ENCODE peak calls at places on chromosomes 12 and 14, in five cellular contexts. F is activated naive CD4-positive, alpha-beta T cell treated with Interleukin-2 at 50 U/mL for 16 hours; Z is activated B cell treated with CpG ODN at 0.5 μM for 24 hours; B is NCI-H1417; S is GOT3. H is an unnamed sample.

GRCh38 chr12:67069451-67070306 is 199.5 kb upstream of the CAND1 start:
- DNase-seq in B (peak), Z (peak), S (no peak), F (peak), H (peak)

GRCh38 chr12:62744551-62744950 is 190.4 kb downstream of the PPM1H start:
- DNase-seq in S (no peak), B (no peak), F (no peak), Z (no peak), H (no peak)

GRCh38 chr12:57219993-57220728 is 3.6 kb downstream of the NXPH4 start:
- DNase-seq in B (peak), S (no peak), Z (no peak), F (no peak), H (no peak)

GRCh38 chr12:25256826-25257225 is 6.1 kb upstream of the KRAS start:
- DNase-seq in S (no peak), B (no peak), Z (no peak), F (no peak), H (no peak)

GRCh38 chr12:29039013-29039412 is 110.1 kb upstream of the FAR2 start:
- DNase-seq in Z (no peak), S (no peak), F (no peak), B (no peak), H (no peak)

GRCh38 chr12:124286414-124286813 is 8.5 kb upstream of the RFLNA start:
- DNase-seq in S (no peak), Z (no peak), B (no peak), F (no peak), H (no peak)

GRCh38 chr14:61076531-61076930 is 95.5 kb downstream of the SLC38A6 start:
- DNase-seq in S (no peak), F (no peak), Z (no peak), B (no peak), H (no peak)

GRCh38 chr12:77559400-77560074 is 271.2 kb upstream of the NAV3 start:
- DNase-seq in B (no peak), S (no peak), F (no peak), Z (no peak), H (no peak)

GRCh38 chr12:56916296-56916995 is 17.8 kb downstream of the SDR9C7 start:
- DNase-seq in F (no peak), B (no peak), S (no peak), Z (no peak), H (no peak)

GRCh38 chr12:85322715-85323114 is 42.7 kb downstream of the ALX1 start:
- DNase-seq in Z (no peak), F (no peak), S (no peak), B (no peak), H (no peak)

GRCh38 chr14:102209224-102209966 is 69.7 kb downstream of the WDR20 start:
- DNase-seq in Z (no peak), B (no peak), F (no peak), S (no peak), H (no peak)

GRCh38 chr14:99884834-99885648 is 91.8 kb downstream of the EML1 start:
- DNase-seq in S (no peak), F (peak), B (peak), Z (no peak), H (peak)

GRCh38 chr14:53011053-53011462 is 60.2 kb upstream of the FERMT2 start:
- DNase-seq in Z (no peak), F (no peak), S (peak), B (no peak), H (no peak)

GRCh38 chr12:27319394-27319793 is 13.2 kb upstream of the BMAL2 start:
- DNase-seq in B (no peak), S (no peak), Z (no peak), F (no peak), H (no peak)

GRCh38 chr14:104252256-104253215 is 114.1 kb downstream of the KIF26A start:
- DNase-seq in Z (no peak), S (no peak), B (no peak), F (no peak), H (no peak)

GRCh38 chr12:53046655-53047220 is 3.1 kb upstream of the TNS2 start:
- DNase-seq in B (peak), S (no peak), F (no peak), Z (peak), H (peak)

GRCh38 chr12:58804749-58805148 is 115.6 kb downstream of the LRIG3 start:
- DNase-seq in Z (no peak), F (no peak), B (no peak), S (no peak), H (peak)

GRCh38 chr12:15050664-15051063 is 77.8 kb downstream of the PDE6H start:
- DNase-seq in F (no peak), S (no peak), B (no peak), Z (no peak), H (no peak)

GRCh38 chr14:54133896-54134295 is 177.3 kb upstream of the BMP4 start:
- DNase-seq in B (no peak), F (no peak), S (no peak), Z (no peak), H (no peak)

GRCh38 chr14:65476942-65477318 is 64.4 kb downstream of the FUT8 start:
- DNase-seq in Z (no peak), S (no peak), B (no peak), F (no peak), H (no peak)

GRCh38 chr12:65470261-65470660 is 191.8 kb downstream of the MSRB3 start:
- DNase-seq in B (no peak), F (no peak), Z (no peak), S (no peak), H (no peak)

GRCh38 chr12:72872986-72873385 is 600.8 kb downstream of the TRHDE start:
- DNase-seq in B (peak), S (no peak), Z (no peak), F (no peak), H (no peak)

GRCh38 chr12:94145231-94145979 is 3.0 kb upstream of the PLXNC1 start:
- DNase-seq in B (no peak), F (no peak), Z (no peak), S (no peak), H (peak)

GRCh38 chr12:50070314-50071060 is 13.1 kb downstream of the ASIC1 start:
- DNase-seq in F (peak), B (peak), Z (peak), S (peak), H (peak)

GRCh38 chr14:60905930-60906329 is 74.9 kb downstream of the TRMT5 start:
- DNase-seq in S (no peak), B (no peak), F (no peak), Z (no peak), H (no peak)

GRCh38 chr14:21680072-21680471 is 6.5 kb upstream of the OR4E1 start:
- DNase-seq in Z (no peak), F (no peak), S (no peak), B (no peak), H (no peak)

GRCh38 chr12:111445311-111446043 is 39.8 kb downstream of the SH2B3 start:
- DNase-seq in S (no peak), B (no peak), F (no peak), Z (no peak), H (no peak)

GRCh38 chr14:99624971-99625370 is 20.0 kb upstream of the HHIPL1 start:
- DNase-seq in F (no peak), B (no peak), S (no peak), Z (no peak), H (no peak)

GRCh38 chr12:90954428-90954827 is 548 bp downstream of the CCER1 start:
- DNase-seq in S (no peak), F (no peak), Z (no peak), B (no peak), H (no peak)

GRCh38 chr14:105142651-105143450 is 25.7 kb downstream of the JAG2 start:
- DNase-seq in F (no peak), S (no peak), B (no peak), Z (no peak), H (no peak)

GRCh38 chr12:132040906-132041606 is 91.3 kb downstream of the EP400 start:
- DNase-seq in B (no peak), S (no peak), F (no peak), Z (no peak), H (no peak)

GRCh38 chr12:6957151-6957701 is 6.1 kb downstream of the PTPN6 start:
- DNase-seq in B (no peak), S (no peak), Z (no peak), F (no peak), H (no peak)

GRCh38 chr12:53803703-53804102 is 51.9 kb upstream of the CISTR start:
- DNase-seq in F (no peak), S (no peak), B (no peak), Z (no peak), H (no peak)

GRCh38 chr14:78902010-78902623 is 731.9 kb downstream of the NRXN3 start:
- DNase-seq in Z (no peak), B (peak), F (no peak), S (no peak), H (peak)

GRCh38 chr12:49503674-49504180 is 35.1 kb upstream of the KCNH3 start:
- DNase-seq in B (no peak), F (no peak), S (no peak), Z (no peak), H (peak)

GRCh38 chr14:69481815-69482568 is 2.5 kb upstream of the PLEKHD1 start:
- DNase-seq in Z (no peak), B (no peak), S (no peak), F (no peak), H (no peak)

GRCh38 chr12:70645494-70646317 is 8.5 kb upstream of the PTPRB start:
- DNase-seq in S (no peak), Z (no peak), B (no peak), F (no peak), H (no peak)

GRCh38 chr14:49954171-49954631 is 61.3 kb downstream of the ARF6 start:
- DNase-seq in Z (no peak), S (no peak), B (no peak), F (no peak), H (no peak)

GRCh38 chr12:31000751-31001150 is 72.9 kb upstream of the DDX11 start:
- DNase-seq in F (no peak), S (no peak), B (no peak), Z (no peak), H (no peak)